ENCODE peak calls at places on chromosomes 2 and 18, in eight cellular contexts. W is PC-9, P is HCT116, E is neural progenitor cell, R is GM23338, L is mammary epithelial cell, Y is hepatocyte, U is fibroblast of lung. D is an unnamed sample.

GRCh38 chr2:3201296-3201695 is 176.3 kb downstream of the EIPR1 start:
- DNase-seq in W (no peak), P (no peak), E (no peak), R (no peak), L (no peak), Y (no peak), U (no peak), D (no peak)

GRCh38 chr2:147082850-147083522 is 761.8 kb upstream of the ACVR2A start:
- DNase-seq in W (no peak), P (peak), E (peak), R (peak), L (peak), Y (peak), U (peak), D (peak)

GRCh38 chr18:79587298-79588125 is 92.1 kb upstream of the CTDP1 start:
- DNase-seq in W (no peak), P (no peak), E (no peak), R (no peak), L (no peak), Y (no peak), U (no peak), D (no peak)

GRCh38 chr2:224369028-224369632 is 32.8 kb downstream of the FAM124B start:
- DNase-seq in W (peak), P (peak), E (peak), R (peak), L (peak), Y (peak), U (peak), D (peak)

GRCh38 chr2:96117701-96118588 is 1.6 kb upstream of the ADRA2B start:
- DNase-seq in W (peak), P (no peak), E (peak), R (peak), L (no peak), Y (peak), U (no peak), D (no peak)

GRCh38 chr2:202808754-202809153 is 62.8 kb downstream of the ICA1L start:
- DNase-seq in W (no peak), P (no peak), E (no peak), R (no peak), L (peak), Y (no peak), U (no peak), D (no peak)

GRCh38 chr2:218893349-218894167 is 12.9 kb downstream of the WNT10A start:
- DNase-seq in W (no peak), P (no peak), E (no peak), R (no peak), L (no peak), Y (no peak), U (no peak), D (no peak)

GRCh38 chr2:190888449-190888848 is 7.8 kb downstream of the GLS start:
- DNase-seq in W (no peak), P (no peak), E (no peak), R (no peak), L (no peak), Y (no peak), U (no peak), D (no peak)

GRCh38 chr18:50143891-50144290 is 51.1 kb downstream of the MYO5B start:
- DNase-seq in W (peak), P (no peak), E (no peak), R (no peak), L (peak), Y (peak), U (no peak), D (no peak)

GRCh38 chr2:196314157-196314556 is 142.8 kb upstream of the STK17B start:
- DNase-seq in W (no peak), P (no peak), E (no peak), R (no peak), L (no peak), Y (no peak), U (no peak), D (no peak)

GRCh38 chr2:171084128-171084527 is 76.6 kb downstream of the TLK1 start:
- DNase-seq in W (no peak), P (no peak), E (peak), R (no peak), L (no peak), Y (no peak), U (no peak), D (no peak)

GRCh38 chr2:28356095-28356911 is 36.4 kb upstream of the FOSL2 start:
- DNase-seq in W (peak), P (no peak), E (peak), R (no peak), L (peak), Y (peak), U (peak), D (no peak)

GRCh38 chr2:158600155-158600802 is 143.5 kb downstream of the PKP4 start:
- DNase-seq in W (peak), P (no peak), E (no peak), R (no peak), L (peak), Y (peak), U (peak), D (no peak)

GRCh38 chr18:26421503-26421902 is 126.8 kb downstream of the KCTD1 start:
- DNase-seq in W (no peak), P (no peak), E (no peak), R (no peak), L (no peak), Y (no peak), U (no peak), D (no peak)

GRCh38 chr2:12183032-12183431 is 436.6 kb downstream of the LPIN1 start:
- DNase-seq in W (no peak), P (no peak), E (no peak), R (no peak), L (no peak), Y (no peak), U (no peak), D (no peak)

GRCh38 chr2:169069341-169069740 is at the start of gene DHRS9:
- DNase-seq in W (peak), P (peak), E (no peak), R (no peak), L (peak), Y (peak), U (peak), D (no peak)

GRCh38 chr18:33372442-33372841 is 68.1 kb downstream of the CCDC178 start:
- DNase-seq in W (no peak), P (no peak), E (no peak), R (no peak), L (no peak), Y (peak), U (peak), D (no peak)

GRCh38 chr2:234032301-234032856 is 18.1 kb upstream of the SPP2 start:
- DNase-seq in W (no peak), P (no peak), E (no peak), R (no peak), L (peak), Y (no peak), U (peak), D (no peak)

GRCh38 chr2:98546186-98546585 is 62.1 kb downstream of the COA5 start:
- DNase-seq in W (no peak), P (no peak), E (no peak), R (no peak), L (no peak), Y (no peak), U (no peak), D (no peak)

GRCh38 chr2:173963817-173964564 is 1.2 kb downstream of the SP3 start:
- DNase-seq in W (peak), P (peak), E (peak), R (peak), L (peak), Y (peak), U (peak), D (no peak)

GRCh38 chr2:9807555-9808305 is 35.5 kb upstream of the TAF1B start:
- DNase-seq in W (peak), P (no peak), E (no peak), R (no peak), L (no peak), Y (no peak), U (no peak), D (no peak)

GRCh38 chr2:139271149-139271548 is 491.0 kb upstream of the NXPH2 start:
- DNase-seq in W (no peak), P (no peak), E (no peak), R (peak), L (no peak), Y (no peak), U (no peak), D (no peak)

GRCh38 chr2:149744845-149745244 is 157.3 kb upstream of the MMADHC start:
- DNase-seq in W (no peak), P (no peak), E (no peak), R (no peak), L (no peak), Y (no peak), U (peak), D (no peak)

GRCh38 chr2:203083328-203083727 is 68.7 kb downstream of the NBEAL1 start:
- DNase-seq in W (no peak), P (no peak), E (no peak), R (no peak), L (no peak), Y (no peak), U (no peak), D (no peak)

GRCh38 chr2:134712736-134713495 is 5.9 kb downstream of the TMEM163 start:
- DNase-seq in W (no peak), P (no peak), E (no peak), R (no peak), L (no peak), Y (no peak), U (no peak), D (no peak)

GRCh38 chr2:148876190-148876588 is 1.2 kb downstream of the KIF5C start:
- DNase-seq in W (no peak), P (no peak), E (peak), R (peak), L (no peak), Y (peak), U (no peak), D (no peak)

DNA sequence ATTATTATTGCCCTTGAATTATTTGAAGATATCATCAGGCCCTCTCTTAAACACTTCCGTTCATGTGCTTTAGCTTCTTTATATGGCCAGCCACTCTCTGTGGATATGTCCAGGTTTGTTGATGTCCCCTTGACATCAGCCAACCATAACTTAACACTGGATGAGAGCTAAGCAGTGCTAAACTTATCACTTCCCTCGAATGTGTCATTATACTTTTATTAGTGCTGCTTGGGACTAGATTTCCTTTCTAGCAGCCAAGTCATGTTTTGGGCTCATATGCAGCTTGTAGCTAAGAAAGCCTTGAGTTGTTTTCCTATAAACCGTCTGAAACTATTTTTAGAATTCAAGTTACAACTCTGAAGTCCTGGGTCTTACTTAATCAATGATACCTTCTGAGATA is 144.8 kb upstream of the TNP1 start:
- DNase-seq in W (no peak), P (no peak), E (no peak), R (no peak), L (no peak), Y (no peak), U (no peak), D (no peak)
- TF ChIP-seq EZH2 in W (no peak), P (no peak), E (no peak), R (no peak), L (no peak), Y (no peak), U (no peak), D (no peak)

DNA sequence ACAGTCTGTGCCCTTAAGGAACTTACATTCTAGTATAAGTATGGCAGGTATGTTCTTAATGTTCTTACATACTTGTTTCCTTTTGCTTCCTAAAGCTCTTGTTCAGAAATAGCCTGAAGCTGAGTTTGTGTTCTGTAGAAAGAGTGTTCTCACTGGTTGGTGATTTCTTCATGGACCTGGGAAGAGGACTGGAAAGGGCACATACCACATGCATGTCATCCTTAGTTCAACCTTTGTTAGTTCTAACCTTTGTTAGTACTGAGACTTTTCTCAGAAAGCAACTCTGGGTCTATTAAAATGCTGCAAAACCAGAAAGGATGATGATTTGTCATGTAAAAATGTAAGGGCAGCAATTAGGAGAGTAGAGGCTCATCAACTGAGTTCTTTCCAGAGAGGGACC is 2.5 kb upstream of the FAP start:
- DNase-seq in W (peak), P (no peak), E (no peak), R (peak), L (peak), Y (peak), U (peak), D (no peak)
- H3K27ac ChIP-seq in W (peak), P (no peak), E (no peak), R (no peak), L (peak), Y (peak), U (peak), D (no peak)

DNA sequence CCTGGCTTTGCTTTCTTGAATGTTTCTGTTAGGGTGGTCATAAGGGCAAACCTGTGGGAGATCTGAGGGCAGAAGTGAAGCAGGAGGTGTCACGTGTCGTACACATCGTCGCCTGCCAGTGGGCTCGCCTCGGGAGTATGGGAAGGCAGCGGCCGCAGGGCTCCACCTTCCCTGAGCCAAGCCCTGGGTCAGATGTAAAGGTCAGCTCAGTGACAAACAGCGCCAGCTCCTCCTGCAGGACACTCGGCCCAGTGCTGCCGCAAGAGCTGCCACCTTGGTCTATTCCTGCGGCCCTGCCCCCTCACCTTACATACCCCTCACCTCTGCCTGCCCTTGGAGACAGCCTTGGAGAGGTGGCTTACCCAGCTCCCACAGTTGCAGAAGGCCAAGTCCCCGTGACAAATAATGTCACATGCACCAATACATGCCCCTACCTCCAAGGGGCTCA is 64.2 kb downstream of the PSMG2 start:
- DNase-seq in W (no peak), P (no peak), E (peak), R (peak), L (no peak), Y (peak), U (no peak), D (no peak)
- TF ChIP-seq EZH2 in W (no peak), P (no peak), E (no peak), R (no peak), L (no peak), Y (no peak), U (no peak), D (no peak)

GRCh38 chr18:9653390-9653789 is 39.0 kb upstream of the PPP4R1 start:
- DNase-seq in W (no peak), P (no peak), E (no peak), R (no peak), L (no peak), Y (no peak), U (no peak), D (no peak)
- H3K27ac ChIP-seq in W (peak), P (no peak), E (no peak), R (no peak), L (no peak), Y (no peak), U (no peak), D (no peak)

GRCh38 chr2:84811839-84812238 is 69.0 kb downstream of the TRABD2A start:
- DNase-seq in W (no peak), P (no peak), E (no peak), R (no peak), L (no peak), Y (no peak), U (no peak), D (no peak)

GRCh38 chr2:84817239-84817655 is 63.6 kb downstream of the TRABD2A start:
- DNase-seq in W (no peak), P (no peak), E (no peak), R (no peak), L (no peak), Y (no peak), U (no peak), D (no peak)

GRCh38 chr2:84815146-84815545 is 65.7 kb downstream of the TRABD2A start:
- DNase-seq in W (no peak), P (no peak), E (no peak), R (no peak), L (no peak), Y (no peak), U (peak), D (no peak)

GRCh38 chr2:84821806-84822205 is 59.1 kb downstream of the TRABD2A start:
- DNase-seq in W (no peak), P (no peak), E (no peak), R (no peak), L (no peak), Y (no peak), U (no peak), D (no peak)

DNA sequence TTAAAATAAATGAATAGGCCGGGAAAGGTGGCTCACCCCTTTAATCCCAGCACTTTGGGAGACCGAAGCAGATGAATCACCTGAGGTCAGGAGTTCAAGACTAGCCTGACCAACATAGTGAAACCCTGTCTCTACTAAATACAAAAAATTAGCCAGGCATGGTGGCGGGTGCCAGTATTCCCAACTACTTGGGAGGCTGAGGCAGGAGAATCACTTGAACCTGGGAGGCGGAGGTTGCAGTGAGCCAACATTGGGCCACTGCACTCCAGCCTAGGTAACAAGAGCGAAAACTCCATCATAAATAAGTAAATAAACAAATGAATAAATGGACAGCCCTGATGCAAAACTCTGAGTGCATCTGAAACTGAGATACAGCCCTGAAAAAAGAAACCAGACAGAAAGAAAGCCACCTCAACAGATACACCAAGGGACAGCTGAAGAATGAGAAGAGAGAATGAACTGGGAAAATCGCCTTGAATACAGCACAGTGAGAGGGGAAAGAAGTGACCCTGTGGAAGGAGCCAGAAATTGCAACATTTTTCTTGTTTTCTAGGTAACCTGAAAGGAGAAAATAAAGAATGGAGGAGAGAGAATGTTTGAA is 64.4 kb downstream of the TRABD2A start:
- DNase-seq in W (no peak), P (no peak), E (no peak), R (no peak), L (no peak), Y (no peak), U (no peak), D (no peak)
- TF ChIP-seq EZH2 in W (no peak), P (no peak), E (no peak), R (no peak), L (no peak), Y (no peak), U (no peak), D (no peak)

DNA sequence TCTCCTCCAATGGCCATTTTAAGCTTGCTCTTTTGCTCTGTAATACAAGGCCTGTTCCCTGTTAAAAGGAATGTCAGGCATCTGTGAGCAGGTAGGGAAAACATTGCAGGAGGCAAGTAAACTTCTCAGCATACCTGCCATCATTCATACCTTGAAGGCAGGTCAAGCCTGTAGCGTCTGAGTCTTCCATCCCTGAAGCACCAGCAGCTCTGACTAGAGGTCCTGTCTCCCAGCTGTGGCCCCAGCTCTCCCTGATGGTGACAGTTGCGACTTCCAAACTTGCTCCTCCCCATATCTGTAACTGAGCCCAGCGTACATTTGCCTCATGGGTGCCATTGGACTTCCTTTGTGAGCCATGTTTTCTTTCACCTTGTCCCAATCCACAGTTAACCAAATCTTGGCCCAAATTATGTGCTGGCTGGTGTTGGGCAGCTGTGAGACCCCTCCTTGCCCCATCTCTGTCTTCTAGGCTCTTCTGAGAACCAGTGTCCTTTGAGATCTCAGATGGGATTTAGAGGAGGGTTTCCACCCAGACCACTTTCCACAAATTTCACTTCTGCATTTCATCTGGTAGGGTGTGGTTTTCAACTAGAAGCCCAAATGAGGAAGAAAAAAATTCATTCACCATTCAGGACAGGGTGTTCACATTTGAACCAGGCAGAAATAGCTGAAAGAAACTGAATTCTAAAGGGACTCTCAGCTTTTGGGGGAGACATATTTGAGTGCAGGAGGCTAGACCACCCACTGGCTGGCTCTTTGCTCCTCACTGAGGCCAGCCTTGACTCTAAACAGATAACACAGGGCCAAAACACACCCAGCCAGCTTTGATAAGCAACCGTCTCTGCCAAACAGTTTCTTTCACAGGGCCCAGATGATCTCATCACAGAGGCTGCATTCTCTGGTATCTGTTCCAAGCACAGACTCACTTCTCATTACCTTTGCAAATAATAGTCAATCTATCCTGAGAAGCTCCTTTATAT is 66.4 kb upstream of the MSH2 start:
- DNase-seq in W (no peak), P (no peak), E (no peak), R (peak), L (no peak), Y (peak), U (peak), D (no peak)
- H3K27ac ChIP-seq in W (no peak), P (no peak), E (no peak), R (peak), L (no peak), Y (peak), U (no peak), D (no peak)

DNA sequence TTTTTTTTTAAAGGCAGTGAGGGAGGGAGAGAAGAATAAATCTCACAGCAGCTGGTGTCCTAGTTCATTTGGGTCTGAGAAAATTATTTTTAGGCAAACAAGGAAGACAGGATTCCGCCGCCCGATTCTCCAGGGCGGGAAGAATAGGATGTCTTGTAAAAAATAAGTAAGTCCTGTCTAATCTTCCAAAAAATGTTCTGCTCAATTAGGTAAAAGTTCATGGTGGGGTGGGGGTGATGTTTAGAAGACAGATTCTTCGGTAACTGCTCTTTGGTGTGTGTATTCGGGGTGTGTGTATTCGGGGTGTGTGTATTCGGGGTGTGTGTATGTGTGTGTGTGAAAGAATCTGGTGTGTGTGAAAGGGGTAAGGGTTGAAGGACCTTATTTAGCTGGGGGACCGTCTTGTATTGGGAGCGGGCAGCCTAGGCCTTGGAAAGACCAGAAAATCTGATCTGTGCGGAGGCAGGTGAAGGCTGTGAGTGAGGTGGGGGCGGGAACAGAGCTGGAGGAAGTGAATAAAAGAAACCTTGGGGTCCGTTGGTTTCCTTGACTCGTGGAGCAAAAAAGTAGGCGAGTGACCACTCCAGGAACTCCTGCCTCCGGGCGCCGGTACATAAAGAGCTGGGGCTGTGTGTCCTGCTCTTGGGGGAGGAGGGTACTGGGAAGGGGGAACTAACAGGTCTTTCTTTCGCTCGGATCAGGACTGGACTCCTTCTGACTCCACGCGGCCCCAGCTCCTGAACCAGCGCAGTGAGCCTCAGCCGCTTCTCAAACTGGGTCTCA is 4.4 kb upstream of the PAX3 start:
- DNase-seq in W (no peak), P (no peak), E (peak), R (peak), L (no peak), Y (no peak), U (no peak), D (no peak)
- TF ChIP-seq EZH2 in W (no peak), P (no peak), E (no peak), R (peak), L (no peak), Y (no peak), U (peak), D (no peak)